ENCODE peak calls at places on chromosomes 6 and 20, in five cellular contexts. P is activated CD8-positive, alpha-beta memory T cell treated with anti-CD3 and anti-CD28 coated beads for 4 hours; N is naive B cell; H is pancreas; M is Panc1. K is an unnamed sample.

GRCh38 chr20:47727170-47727880 is 58.0 kb downstream of the SULF2 start:
- DNase-seq in P (peak), M (no peak), H (peak), N (peak), K (peak)

GRCh38 chr6:160077526-160077925 is 44.1 kb upstream of the SLC22A1 start:
- DNase-seq in M (no peak), H (no peak), N (no peak), P (no peak), K (no peak)

GRCh38 chr6:13080462-13081188 is 247.7 kb downstream of the TBC1D7 start:
- DNase-seq in M (no peak), N (no peak), H (no peak), P (no peak), K (no peak)

GRCh38 chr6:52164319-52165094 is 21.7 kb upstream of the IL17A start:
- DNase-seq in N (no peak), M (no peak), H (no peak), P (no peak), K (no peak)

GRCh38 chr20:32885952-32886351 is 27.2 kb downstream of the EFCAB8 start:
- DNase-seq in N (no peak), H (no peak), P (no peak), M (no peak), K (no peak)

GRCh38 chr6:135094403-135094821 is 39.8 kb upstream of the HBS1L start:
- DNase-seq in N (no peak), P (no peak), H (no peak), M (no peak), K (no peak)

GRCh38 chr20:63892402-63892801 is 2.5 kb upstream of the DNAJC5 start:
- DNase-seq in P (no peak), N (no peak), H (no peak), M (no peak), K (no peak)

GRCh38 chr6:158939255-158940170 is 60.5 kb downstream of the RSPH3 start:
- DNase-seq in P (no peak), H (no peak), N (peak), M (no peak), K (no peak)

GRCh38 chr6:44001318-44001868 is 125.9 kb downstream of the MRPL14 start:
- DNase-seq in M (no peak), N (no peak), P (no peak), H (no peak), K (peak)

GRCh38 chr6:35687658-35688604 is 784 bp downstream of the FKBP5 start:
- DNase-seq in P (peak), M (no peak), H (peak), N (peak), K (peak)